ENCODE peak calls at places on chromosomes 7 and 10, in eight cellular contexts. U is neural progenitor cell; S is breast epithelium; K is astrocyte; Q is CD8-positive, alpha-beta T cell; M is heart right ventricle; P is lung; Y is HCT116. H is an unnamed sample.
A peak's percentile ranks its signal among the peaks of the same experiment; 100 is the strongest.

GRCh38 chr7:151699920-151700319 is 177.0 kb downstream of the PRKAG2 start:
- DNase-seq in S (no peak), Q (no peak), U (no peak), K (peak; percentile 86), P (no peak), Y (no peak), M (no peak), H (no peak)

GRCh38 chr7:39882148-39882784 is 67.8 kb upstream of the CDK13 start:
- DNase-seq in U (peak; percentile 47), M (no peak), P (no peak), Y (no peak), Q (no peak), K (no peak), S (no peak), H (no peak)

GRCh38 chr10:79941146-79941545 is 7.8 kb downstream of the SFTPD start:
- DNase-seq in S (no peak), M (no peak), Y (no peak), P (no peak), K (no peak), Q (no peak), U (no peak), H (no peak)

GRCh38 chr10:27285093-27285492 is 44.5 kb upstream of the ACBD5 start:
- DNase-seq in M (no peak), Y (peak; percentile 8), Q (no peak), P (no peak), U (peak; percentile 43), S (no peak), K (peak; percentile 0), H (peak; percentile 55)

GRCh38 chr10:104501864-104502579 is 139.1 kb upstream of the SORCS3 start:
- DNase-seq in Y (no peak), M (no peak), U (peak; percentile 80), P (no peak), K (no peak), S (peak; percentile 43), Q (no peak), H (no peak)

GRCh38 chr10:48632166-48632565 is 27.3 kb upstream of the ARHGAP22 start:
- DNase-seq in U (no peak), Y (no peak), S (no peak), P (no peak), Q (no peak), K (no peak), M (no peak), H (no peak)

GRCh38 chr7:150420242-150420641 is 30.2 kb upstream of the GIMAP8 start:
- DNase-seq in S (no peak), Y (no peak), K (no peak), U (no peak), P (no peak), Q (no peak), M (no peak), H (no peak)

GRCh38 chr7:28793383-28793782 is 164.7 kb downstream of the TRIL start:
- DNase-seq in M (peak; percentile 41), Y (no peak), K (no peak), S (no peak), Q (no peak), P (no peak), U (no peak), H (no peak)

GRCh38 chr7:20010877-20011276 is 206.3 kb downstream of the MACC1 start:
- DNase-seq in P (no peak), Y (no peak), M (no peak), Q (no peak), U (no peak), S (no peak), K (no peak), H (no peak)
- H3K27ac ChIP-seq in P (no peak overlapping the region), Y (no peak overlapping the region), M (no peak overlapping the region), Q (no peak overlapping the region), U (no peak overlapping the region), S (no peak overlapping the region), K (no peak overlapping the region), H (no peak overlapping the region)

DNA sequence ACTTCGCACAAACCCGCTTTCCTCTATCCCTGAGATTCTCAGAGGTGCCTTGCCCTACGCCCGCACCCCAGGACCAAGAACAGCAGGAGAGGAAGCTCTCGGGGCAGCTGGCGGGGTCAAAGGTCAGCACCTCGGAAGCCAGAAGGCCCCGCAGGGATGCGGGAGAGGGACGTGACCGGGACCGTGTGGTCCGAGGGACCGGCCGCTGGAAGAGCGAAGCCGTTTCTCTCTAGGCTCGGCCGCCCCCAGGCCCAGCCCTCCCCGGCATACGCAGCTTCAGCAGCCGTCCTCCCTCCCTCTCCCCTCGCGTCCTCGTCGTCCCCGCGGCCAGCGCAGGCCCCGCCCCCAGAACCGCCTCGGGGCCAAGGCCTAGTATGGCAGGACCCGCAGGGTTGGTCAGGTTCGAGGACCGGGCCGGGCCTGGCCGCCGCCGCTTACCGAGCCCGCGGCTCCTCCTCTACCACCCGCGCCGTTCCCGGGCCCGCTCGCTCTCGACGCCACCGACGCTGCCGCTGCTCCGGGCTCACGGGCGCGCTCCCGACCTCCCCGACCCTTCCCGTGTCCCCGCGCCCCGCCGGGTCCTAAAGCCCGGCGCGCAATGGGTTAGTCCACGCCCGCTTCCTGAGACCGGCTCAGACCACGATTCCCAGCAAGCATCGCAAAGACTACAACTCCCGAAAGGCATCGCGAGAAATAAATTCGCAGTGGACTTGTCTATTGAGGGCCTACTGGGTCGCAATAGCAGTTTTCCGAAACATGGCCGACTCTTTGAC is at the start of gene ARMH3:
- DNase-seq in M (peak; percentile 90), Q (peak; percentile 75), P (peak; percentile 95), Y (peak; percentile 99), S (peak; percentile 85), U (peak; percentile 98), K (peak; percentile 97), H (peak; percentile 90)
- H3K4me1 ChIP-seq in M (peaks cover 25% of the 10 kb centered on the region), Q (peaks cover 40% of the 10 kb centered on the region), P (peaks cover 8% of the 10 kb centered on the region), Y (peaks cover 52% of the 10 kb centered on the region), S (peaks cover 7% of the 10 kb centered on the region), U (no peaks in the 10 kb centered on the region), K (peaks cover 6% of the 10 kb centered on the region), H (peaks cover 51% of the 10 kb centered on the region)

GRCh38 chr10:6786579-6787031 is 206.5 kb upstream of the PRKCQ start:
- DNase-seq in Q (no peak), K (peak; percentile 54), P (no peak), U (no peak), Y (no peak), S (peak; percentile 36), M (no peak), H (no peak)
- H3K4me3 ChIP-seq in Q (no peak overlapping the region), K (peak overlapping the region; percentile 43), P (no peak overlapping the region), U (no peak overlapping the region), Y (no peak overlapping the region), S (no peak overlapping the region), M (no peak overlapping the region), H (no peak overlapping the region)

DNA sequence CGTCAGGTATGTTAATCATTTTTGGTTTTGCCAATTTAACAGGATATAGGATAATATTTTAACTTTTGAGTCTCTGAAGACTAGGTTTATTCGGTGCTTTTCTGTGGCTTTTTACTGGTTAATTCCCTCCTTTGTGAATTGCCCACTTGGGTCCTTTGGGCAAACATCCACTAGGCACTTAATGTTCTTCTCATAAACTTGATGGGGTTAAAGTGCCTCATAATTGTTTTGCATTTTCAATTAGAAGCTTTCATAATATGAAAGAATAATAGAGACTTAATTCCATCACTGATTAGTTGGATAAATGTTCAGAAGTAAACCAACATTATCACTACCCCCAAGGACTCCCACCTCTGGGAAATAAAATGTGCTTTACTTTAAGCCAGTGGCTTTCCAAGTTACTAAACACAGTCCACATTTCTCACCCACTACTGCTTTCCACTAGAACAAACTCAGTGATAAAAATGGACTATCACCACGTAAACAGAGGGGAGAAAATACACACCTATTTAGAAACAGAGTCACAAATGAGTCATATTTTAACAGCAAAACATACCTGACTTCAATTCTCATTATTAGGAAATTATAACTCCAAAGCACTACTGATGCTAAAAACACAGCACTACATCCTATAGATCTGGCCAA is 41.4 kb downstream of the PARD3 start:
- DNase-seq in K (no peak), Y (no peak), U (no peak), S (no peak), P (no peak), M (no peak), Q (no peak), H (no peak)
- H3K27ac ChIP-seq in K (no peak overlapping the region), Y (no peak overlapping the region), U (no peak overlapping the region), S (no peak overlapping the region), P (no peak overlapping the region), M (no peak overlapping the region), Q (no peak overlapping the region), H (no peak overlapping the region)

GRCh38 chr7:132590162-132590561 is 13.9 kb upstream of the PLXNA4 start:
- DNase-seq in Q (no peak), U (peak; percentile 23), S (no peak), P (no peak), M (no peak), K (peak; percentile 57), Y (no peak), H (no peak)
- H3K4me1 ChIP-seq in Q (no peaks in the 10 kb centered on the region), U (peaks cover 20% of the 10 kb centered on the region), S (no peaks in the 10 kb centered on the region), P (no peaks in the 10 kb centered on the region), M (no peaks in the 10 kb centered on the region), K (peaks cover 5% of the 10 kb centered on the region), Y (no peaks in the 10 kb centered on the region), H (no peaks in the 10 kb centered on the region)